ENCODE peak calls at places on chromosomes 12 and 14, in five cellular contexts. M is WERI-Rb-1, N is foreskin fibroblast, T is psoas muscle, R is astrocyte of the spinal cord. D is an unnamed sample.

GRCh38 chr12:27711312-27711682 is 665 bp downstream of the MRPS35 start:
- DNase-seq in M (peak; percentile 14), N (no peak), T (no peak), R (peak; percentile 12), D (no peak)

GRCh38 chr12:76519538-76519937 is 40.0 kb downstream of the OSBPL8 start:
- DNase-seq in M (no peak), N (no peak), T (no peak), R (peak; percentile 63), D (no peak)

GRCh38 chr12:64404470-64405446 is 566 bp downstream of the XPOT start:
- DNase-seq in M (peak; percentile 81), N (peak; percentile 95), T (peak; percentile 69), R (peak; percentile 87), D (peak; percentile 58)

GRCh38 chr14:61288720-61289119 is 7.6 kb upstream of the TMEM30B start:
- DNase-seq in M (no peak), N (no peak), T (no peak), R (no peak), D (no peak)

GRCh38 chr12:114403044-114403689 is 2.8 kb downstream of the TBX5 start:
- DNase-seq in M (no peak), N (peak; percentile 86), T (no peak), R (no peak), D (peak; percentile 19)

GRCh38 chr12:11981174-11981733 is 89.5 kb upstream of the BCL2L14 start:
- DNase-seq in M (no peak), N (no peak), T (no peak), R (peak; percentile 36), D (no peak)

GRCh38 chr12:2027379-2027778 is 23.1 kb upstream of the DCP1B start:
- DNase-seq in M (no peak), N (peak; percentile 8), T (no peak), R (no peak), D (no peak)

GRCh38 chr14:75952489-75952888 is 29.3 kb downstream of the TGFB3 start:
- DNase-seq in M (no peak), N (no peak), T (no peak), R (no peak), D (no peak)

GRCh38 chr14:92676031-92676430 is 72.4 kb downstream of the LGMN start:
- DNase-seq in M (no peak), N (no peak), T (no peak), R (no peak), D (no peak)

GRCh38 chr12:69321356-69321755 is 26.8 kb upstream of the LYZ start:
- DNase-seq in M (no peak), N (no peak), T (no peak), R (no peak), D (no peak)

GRCh38 chr14:75715926-75716780 is 55.1 kb downstream of the TTLL5 start:
- DNase-seq in M (no peak), N (peak; percentile 60), T (no peak), R (peak; percentile 76), D (no peak)

GRCh38 chr14:97039717-97040363 is 242.7 kb downstream of the VRK1 start:
- DNase-seq in M (no peak), N (no peak), T (no peak), R (no peak), D (no peak)

GRCh38 chr14:68794130-68794855 is 1.4 kb upstream of the ZFP36L1 start:
- DNase-seq in M (no peak), N (peak; percentile 98), T (peak; percentile 92), R (peak; percentile 91), D (peak; percentile 85)

GRCh38 chr14:63616015-63616414 is 25.7 kb downstream of the WDR89 start:
- DNase-seq in M (no peak), N (peak; percentile 24), T (no peak), R (no peak), D (no peak)

GRCh38 chr12:78483767-78484315 is 380.7 kb upstream of the SYT1 start:
- DNase-seq in M (no peak), N (no peak), T (no peak), R (peak; percentile 6), D (no peak)

GRCh38 chr12:25051583-25052190 is 102.8 kb upstream of the BCAT1 start:
- DNase-seq in M (no peak), N (no peak), T (no peak), R (no peak), D (no peak)

GRCh38 chr14:58072288-58073071 is 79.5 kb downstream of the ARMH4 start:
- DNase-seq in M (peak; percentile 63), N (peak; percentile 76), T (peak; percentile 12), R (peak; percentile 72), D (peak; percentile 62)

GRCh38 chr12:106711316-106711715 is 63.2 kb upstream of the RIC8B start:
- DNase-seq in M (no peak), N (no peak), T (no peak), R (no peak), D (no peak)

GRCh38 chr12:113462117-113462774 is 9.4 kb downstream of the LHX5 start:
- DNase-seq in M (peak; percentile 90), N (peak; percentile 92), T (peak; percentile 81), R (peak; percentile 68), D (peak; percentile 83)

GRCh38 chr12:118299791-118300460 is 72.8 kb downstream of the TAOK3 start:
- DNase-seq in M (no peak), N (peak; percentile 25), T (no peak), R (peak; percentile 18), D (no peak)

GRCh38 chr12:117643971-117644370 is 282.5 kb upstream of the NOS1 start:
- DNase-seq in M (peak; percentile 68), N (no peak), T (no peak), R (no peak), D (no peak)

GRCh38 chr12:108318472-108319275 is 20.4 kb downstream of the CMKLR1 start:
- DNase-seq in M (no peak), N (no peak), T (no peak), R (no peak), D (no peak)

GRCh38 chr14:70113211-70113610 is 75.5 kb downstream of the SLC8A3 start:
- DNase-seq in M (no peak), N (no peak), T (no peak), R (no peak), D (no peak)

GRCh38 chr14:90204516-90204915 is 51.8 kb upstream of the PSMC1 start:
- DNase-seq in M (no peak), N (no peak), T (no peak), R (no peak), D (no peak)

GRCh38 chr14:106556665-106557289 is 1030.4 kb downstream of the TMEM121 start:
- DNase-seq in M (peak; percentile 69), N (no peak), T (peak; percentile 23), R (no peak), D (no peak)

GRCh38 chr14:99391671-99392070 is 89.0 kb downstream of the SETD3 start:
- DNase-seq in M (no peak), N (peak; percentile 70), T (no peak), R (peak; percentile 25), D (no peak)

GRCh38 chr14:20719777-20720176 is 25.9 kb upstream of the EDDM3A start:
- DNase-seq in M (no peak), N (no peak), T (no peak), R (no peak), D (no peak)

GRCh38 chr12:121005346-121005815 is 10.9 kb downstream of the C12orf43 start:
- DNase-seq in M (peak; percentile 49), N (peak; percentile 67), T (no peak), R (peak; percentile 38), D (no peak)

GRCh38 chr14:22131749-22132476 is 457.1 kb downstream of the DAD1 start:
- DNase-seq in M (peak; percentile 9), N (no peak), T (no peak), R (no peak), D (no peak)